ENCODE peak calls at places on chromosome 17, in eight cellular contexts. P is psoas muscle; I is dorsolateral prefrontal cortex; D is CD8-positive, alpha-beta T cell; X is keratinocyte; A is gastrocnemius medialis; F is PC-3; L is tibial nerve. G is an unnamed sample.

GRCh38 chr17:350706-351435 is 1.7 kb downstream of the RPH3AL start:
- DNase-seq in X (peak), F (peak), A (peak), P (peak), L (peak), I (no peak), D (no peak), G (no peak)

GRCh38 chr17:3207367-3207766 is at the start of gene OR1A1:
- DNase-seq in D (no peak), X (no peak), F (no peak), P (no peak), A (no peak), I (no peak), L (no peak), G (no peak)

GRCh38 chr17:49963626-49964538 is 5.1 kb upstream of the DLX4 start:
- DNase-seq in A (no peak), P (no peak), L (no peak), D (no peak), I (no peak), F (no peak), X (no peak), G (no peak)

GRCh38 chr17:39816272-39816671 is 47.8 kb downstream of the IKZF3 start:
- DNase-seq in A (no peak), I (no peak), L (no peak), D (no peak), X (no peak), P (no peak), F (no peak), G (no peak)

GRCh38 chr17:33073416-33073815 is 81.8 kb downstream of the SPACA3 start:
- DNase-seq in A (no peak), X (no peak), I (no peak), P (no peak), F (no peak), L (no peak), D (no peak), G (no peak)

GRCh38 chr17:327296-327695 is 25.3 kb downstream of the RPH3AL start:
- DNase-seq in L (no peak), F (no peak), A (no peak), X (no peak), P (peak), D (no peak), I (no peak), G (no peak)

GRCh38 chr17:62627219-62627903 is at the start of gene MRC2:
- DNase-seq in L (peak), P (peak), I (no peak), A (no peak), D (no peak), F (peak), X (no peak), G (peak)

GRCh38 chr17:49260011-49260921 is 29.7 kb upstream of the PHOSPHO1 start:
- DNase-seq in D (no peak), L (peak), I (no peak), A (peak), P (peak), F (peak), X (peak), G (peak)

GRCh38 chr17:34979650-34980352 is 511 bp upstream of the LIG3 start:
- DNase-seq in L (no peak), D (no peak), P (no peak), X (no peak), F (no peak), A (no peak), I (no peak), G (no peak)

GRCh38 chr17:69470702-69471101 is 56.2 kb downstream of the MAP2K6 start:
- DNase-seq in X (no peak), F (no peak), I (no peak), D (no peak), A (no peak), P (no peak), L (no peak), G (no peak)

GRCh38 chr17:65785109-65785508 is 223.7 kb upstream of the AXIN2 start:
- DNase-seq in X (peak), I (no peak), P (no peak), D (no peak), A (no peak), L (no peak), F (peak), G (no peak)

GRCh38 chr17:10033982-10034381 is 128.9 kb upstream of the RCVRN start:
- DNase-seq in P (no peak), A (peak), L (peak), X (no peak), I (no peak), D (no peak), F (no peak), G (no peak)

GRCh38 chr17:55334285-55334684 is 69.5 kb downstream of the HLF start:
- DNase-seq in L (no peak), D (no peak), P (no peak), F (no peak), A (no peak), X (no peak), I (no peak), G (no peak)

GRCh38 chr17:60600490-60601431 is 768 bp downstream of the PPM1D start:
- DNase-seq in A (peak), L (peak), I (peak), P (peak), D (no peak), X (peak), F (peak), G (peak)

GRCh38 chr17:82678265-82678891 is 20.1 kb downstream of the RAB40B start:
- DNase-seq in L (no peak), D (no peak), F (no peak), X (no peak), P (no peak), I (no peak), A (no peak), G (no peak)

GRCh38 chr17:81980752-81981239 is 3.4 kb downstream of the ASPSCR1 start:
- DNase-seq in P (no peak), L (no peak), D (no peak), A (no peak), F (no peak), I (no peak), X (no peak), G (no peak)

GRCh38 chr17:58308985-58309917 is 19.3 kb downstream of the TSPOAP1 start:
- DNase-seq in D (no peak), F (no peak), I (no peak), A (no peak), L (no peak), P (no peak), X (no peak), G (no peak)

GRCh38 chr17:51166198-51166986 is at the start of gene NME2:
- DNase-seq in I (peak), X (peak), P (peak), F (peak), D (peak), A (peak), L (peak), G (peak)

GRCh38 chr17:66272699-66273390 is 29.6 kb upstream of the PRKCA start:
- DNase-seq in L (no peak), D (no peak), F (peak), A (no peak), X (no peak), P (no peak), I (no peak), G (no peak)

GRCh38 chr17:27793168-27793905 is 7.0 kb downstream of the NOS2 start:
- DNase-seq in I (no peak), A (no peak), D (no peak), F (no peak), X (no peak), L (no peak), P (no peak), G (no peak)

GRCh38 chr17:36808181-36808661 is 129.1 kb upstream of the LHX1 start:
- DNase-seq in D (no peak), I (no peak), L (no peak), X (no peak), A (no peak), P (no peak), F (no peak), G (no peak)

GRCh38 chr17:40209404-40210093 is 9.6 kb upstream of the WIPF2 start:
- DNase-seq in I (no peak), F (no peak), D (no peak), X (no peak), L (no peak), A (no peak), P (no peak), G (no peak)

GRCh38 chr17:64781394-64781793 is 119.3 kb upstream of the SMURF2 start:
- DNase-seq in I (no peak), A (no peak), L (no peak), P (peak), F (no peak), X (no peak), D (no peak), G (peak)

GRCh38 chr17:70604854-70605253 is 435.5 kb downstream of the KCNJ2 start:
- DNase-seq in X (no peak), I (no peak), F (peak), P (no peak), D (no peak), A (no peak), L (no peak), G (no peak)

GRCh38 chr17:67865438-67865837 is 40.1 kb downstream of the BPTF start:
- DNase-seq in X (no peak), D (no peak), A (no peak), L (no peak), P (no peak), I (no peak), F (no peak), G (no peak)

GRCh38 chr17:20008242-20009051 is 712 bp upstream of the SPECC1 start:
- DNase-seq in X (no peak), A (no peak), L (no peak), I (peak), F (peak), D (no peak), P (peak), G (peak)

GRCh38 chr17:2547176-2547575 is 35.5 kb upstream of the METTL16 start:
- DNase-seq in P (no peak), L (no peak), F (peak), I (no peak), D (no peak), X (no peak), A (no peak), G (no peak)

GRCh38 chr17:70104688-70105087 is 29.7 kb downstream of the KCNJ16 start:
- DNase-seq in X (no peak), D (no peak), L (no peak), A (no peak), F (no peak), P (no peak), I (no peak), G (no peak)

GRCh38 chr17:35560703-35561102 is at the start of gene SLFN14:
- DNase-seq in P (no peak), D (no peak), I (no peak), X (no peak), F (no peak), A (no peak), L (no peak), G (no peak)

GRCh38 chr17:78117027-78117981 is 11.3 kb downstream of the TMC6 start:
- DNase-seq in F (no peak), X (no peak), A (no peak), I (no peak), L (no peak), P (peak), D (no peak), G (peak)
- TF ChIP-seq CTCF in F (peak), X (peak), A (peak), I (peak), L (peak), P (peak), D (no peak), G (peak)

GRCh38 chr17:7219812-7220592 is at the start of the genes ACADVL and DLG4:
- DNase-seq in X (no peak), L (peak), P (peak), I (peak), D (no peak), F (peak), A (peak), G (peak)
- TF ChIP-seq CTCF in X (no peak), L (no peak), P (no peak), I (peak), D (no peak), F (no peak), A (no peak), G (no peak)

GRCh38 chr17:1420163-1420562 is 20.1 kb upstream of the YWHAE start:
- DNase-seq in A (no peak), D (no peak), P (no peak), I (no peak), F (no peak), L (no peak), X (no peak), G (no peak)
- TF ChIP-seq CTCF in A (no peak), D (no peak), P (no peak), I (no peak), F (no peak), L (no peak), X (no peak), G (no peak)

DNA sequence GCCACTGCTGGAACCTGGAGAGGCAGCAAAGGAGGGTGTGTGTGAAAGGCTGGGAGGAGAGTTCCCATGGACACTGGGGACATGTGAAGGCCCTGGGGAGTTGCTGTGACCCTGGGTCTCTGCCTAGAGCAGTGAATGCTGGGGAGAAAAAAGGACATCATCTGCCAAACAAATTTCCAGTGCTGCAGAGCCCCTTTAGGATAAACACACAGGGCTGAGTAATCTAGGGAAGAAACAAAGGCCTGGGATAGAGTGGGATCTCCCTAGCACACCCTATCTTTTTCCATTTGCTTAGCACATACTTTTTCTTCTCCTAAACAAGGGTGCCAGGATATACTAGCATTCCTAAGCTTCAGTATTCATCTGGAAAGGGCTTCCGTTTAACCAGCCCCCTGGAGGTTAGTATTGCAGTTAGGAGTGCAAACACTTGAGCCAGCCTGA is 3.3 kb upstream of the HIGD1B start:
- DNase-seq in X (no peak), P (peak), I (no peak), F (no peak), L (no peak), A (no peak), D (no peak), G (no peak)
- TF ChIP-seq CTCF in X (no peak), P (no peak), I (no peak), F (no peak), L (no peak), A (no peak), D (no peak), G (no peak)

DNA sequence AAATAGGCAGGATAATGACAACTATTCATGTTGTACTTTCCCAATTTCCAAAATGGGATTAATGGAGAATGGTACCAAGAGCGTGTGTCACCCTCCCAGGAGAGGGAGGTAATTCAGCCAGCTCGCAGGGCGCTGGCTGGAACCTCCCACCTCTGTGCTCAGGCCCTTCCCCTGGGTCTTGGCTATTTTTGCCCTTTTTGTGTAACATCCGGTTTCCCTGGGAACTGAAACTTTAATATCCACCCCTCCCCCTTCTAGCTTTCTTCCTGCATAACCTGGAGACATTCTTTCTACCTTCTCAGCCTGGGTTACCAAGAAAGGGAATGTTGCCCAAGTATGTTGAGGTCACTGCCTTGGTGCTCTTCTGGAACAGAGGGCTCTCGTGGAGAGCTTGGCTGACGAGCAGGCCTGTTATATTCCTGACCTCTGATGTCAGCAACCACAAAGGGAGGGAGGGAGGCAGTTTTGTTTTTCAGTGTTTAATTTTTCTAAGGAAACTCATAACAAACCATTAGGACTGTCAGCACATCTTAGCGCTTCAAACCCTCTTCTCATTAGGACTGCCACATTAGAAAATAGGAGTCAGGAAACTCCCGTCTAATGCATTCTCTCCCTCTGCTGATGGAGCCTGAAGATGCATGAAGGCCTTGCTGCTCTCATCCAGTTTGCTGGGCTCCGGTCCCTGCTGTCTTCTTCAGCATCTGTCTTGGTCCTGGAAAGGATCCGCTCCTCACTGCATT is 25.6 kb downstream of the ITGB3 start:
- DNase-seq in D (no peak), P (peak), X (no peak), I (no peak), F (peak), A (peak), L (peak), G (peak)
- TF ChIP-seq CTCF in D (no peak), P (no peak), X (no peak), I (no peak), F (no peak), A (no peak), L (no peak), G (no peak)

GRCh38 chr17:7997186-7997585 is 5.2 kb upstream of the GUCY2D start:
- DNase-seq in L (no peak), P (no peak), D (no peak), A (no peak), I (no peak), F (peak), X (no peak), G (no peak)
- TF ChIP-seq CTCF in L (no peak), P (peak), D (peak), A (peak), I (peak), F (peak), X (peak), G (peak)

DNA sequence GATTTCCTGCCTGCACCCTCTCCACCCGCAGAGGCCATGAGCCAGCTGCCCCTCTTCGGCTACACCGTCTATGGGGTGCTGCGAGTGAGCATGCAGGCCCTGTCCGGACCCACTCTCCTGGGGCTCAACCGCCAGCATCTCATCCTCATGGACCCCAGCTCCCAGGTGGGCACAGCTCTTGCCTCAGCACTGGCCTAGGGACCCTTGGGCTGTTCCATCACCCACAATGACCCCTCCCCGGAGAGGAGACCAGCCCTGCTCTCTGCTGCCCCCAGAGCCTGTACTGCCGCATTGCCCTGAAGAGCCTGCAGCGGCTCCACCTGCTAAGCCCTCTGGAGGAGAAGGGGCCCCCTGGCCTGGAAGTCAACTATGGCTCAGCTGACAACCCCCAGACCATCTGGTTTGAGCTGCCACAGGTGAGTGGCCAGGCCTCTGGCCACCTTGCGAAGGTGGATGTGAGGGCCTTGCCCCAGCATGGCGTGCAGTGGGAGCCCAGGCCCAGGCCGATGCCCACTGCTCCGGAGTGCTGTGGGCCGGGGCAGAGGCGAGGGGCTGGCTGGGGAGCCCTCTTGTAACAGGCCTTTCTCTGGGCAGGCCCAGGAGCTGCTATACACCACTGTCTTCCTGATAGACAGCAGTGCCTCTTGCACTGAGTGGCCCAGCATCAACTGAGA is 7.3 kb upstream of the SMIM5 start:
- DNase-seq in I (no peak), L (no peak), A (no peak), X (no peak), D (no peak), F (peak), P (no peak), G (peak)
- TF ChIP-seq CTCF in I (peak), L (peak), A (peak), X (peak), D (no peak), F (peak), P (peak), G (peak)

GRCh38 chr17:42276609-42277341 is 584 bp upstream of the STAT5B start:
- DNase-seq in D (no peak), P (peak), L (peak), A (peak), I (no peak), F (no peak), X (no peak), G (peak)
- TF ChIP-seq CTCF in D (no peak), P (no peak), L (no peak), A (no peak), I (no peak), F (no peak), X (no peak), G (no peak)